ENCODE peak calls at places on chromosomes 2 and 18, in five cellular contexts. One of them, this sample, is unnamed.

GRCh38 chr2:86649119-86649947 is 25.7 kb upstream of the RNF103 start:
- DNase-seq in EH: no peak
- DNase-seq in Right ventricle myocardium superior: no peak
- DNase-seq in stimulated activated CD4-positive, alpha-beta T cell treated with anti-CD3 and anti-CD28 coated beads, Interleukin-15, amount 100 ng/mL, for 1 hour: no peak
- DNase-seq in GF-D8: no peak
- DNase-seq in this sample: no peak

GRCh38 chr2:119126650-119127049 is 31.9 kb downstream of the C1QL2 start:
- DNase-seq in EH: peak
- DNase-seq in Right ventricle myocardium superior: peak
- DNase-seq in stimulated activated CD4-positive, alpha-beta T cell treated with anti-CD3 and anti-CD28 coated beads, Interleukin-15, amount 100 ng/mL, for 1 hour: no peak
- DNase-seq in GF-D8: no peak
- DNase-seq in this sample: no peak

GRCh38 chr18:49625021-49625691 is 63.3 kb downstream of the LIPG start:
- DNase-seq in EH: peak
- DNase-seq in Right ventricle myocardium superior: no peak
- DNase-seq in stimulated activated CD4-positive, alpha-beta T cell treated with anti-CD3 and anti-CD28 coated beads, Interleukin-15, amount 100 ng/mL, for 1 hour: no peak
- DNase-seq in GF-D8: no peak
- DNase-seq in this sample: no peak

GRCh38 chr2:84741182-84741822 is 139.6 kb downstream of the TRABD2A start:
- DNase-seq in EH: peak
- DNase-seq in Right ventricle myocardium superior: no peak
- DNase-seq in stimulated activated CD4-positive, alpha-beta T cell treated with anti-CD3 and anti-CD28 coated beads, Interleukin-15, amount 100 ng/mL, for 1 hour: peak
- DNase-seq in GF-D8: no peak
- DNase-seq in this sample: no peak

GRCh38 chr2:238691596-238692491 is 156.0 kb upstream of the TWIST2 start:
- DNase-seq in EH: peak
- DNase-seq in Right ventricle myocardium superior: no peak
- DNase-seq in stimulated activated CD4-positive, alpha-beta T cell treated with anti-CD3 and anti-CD28 coated beads, Interleukin-15, amount 100 ng/mL, for 1 hour: no peak
- DNase-seq in GF-D8: no peak
- DNase-seq in this sample: no peak

GRCh38 chr2:147094077-147094476 is 750.8 kb upstream of the ACVR2A start:
- DNase-seq in EH: no peak
- DNase-seq in Right ventricle myocardium superior: no peak
- DNase-seq in stimulated activated CD4-positive, alpha-beta T cell treated with anti-CD3 and anti-CD28 coated beads, Interleukin-15, amount 100 ng/mL, for 1 hour: no peak
- DNase-seq in GF-D8: no peak
- DNase-seq in this sample: no peak

GRCh38 chr2:64656379-64656778 is 2.7 kb upstream of the SERTAD2 start:
- DNase-seq in EH: no peak
- DNase-seq in Right ventricle myocardium superior: no peak
- DNase-seq in stimulated activated CD4-positive, alpha-beta T cell treated with anti-CD3 and anti-CD28 coated beads, Interleukin-15, amount 100 ng/mL, for 1 hour: no peak
- DNase-seq in GF-D8: no peak
- DNase-seq in this sample: no peak

GRCh38 chr2:237682901-237683670 is 55.7 kb downstream of the LRRFIP1 start:
- DNase-seq in EH: no peak
- DNase-seq in Right ventricle myocardium superior: no peak
- DNase-seq in stimulated activated CD4-positive, alpha-beta T cell treated with anti-CD3 and anti-CD28 coated beads, Interleukin-15, amount 100 ng/mL, for 1 hour: no peak
- DNase-seq in GF-D8: no peak
- DNase-seq in this sample: no peak

GRCh38 chr18:11665587-11665986 is 23.5 kb upstream of the GNAL start:
- DNase-seq in EH: no peak
- DNase-seq in Right ventricle myocardium superior: no peak
- DNase-seq in stimulated activated CD4-positive, alpha-beta T cell treated with anti-CD3 and anti-CD28 coated beads, Interleukin-15, amount 100 ng/mL, for 1 hour: no peak
- DNase-seq in GF-D8: no peak
- DNase-seq in this sample: no peak

GRCh38 chr2:74010087-74010541 is 25.4 kb downstream of the TET3 start:
- DNase-seq in EH: no peak
- DNase-seq in Right ventricle myocardium superior: no peak
- DNase-seq in stimulated activated CD4-positive, alpha-beta T cell treated with anti-CD3 and anti-CD28 coated beads, Interleukin-15, amount 100 ng/mL, for 1 hour: no peak
- DNase-seq in GF-D8: no peak
- DNase-seq in this sample: peak

GRCh38 chr18:58512161-58512581 is 116.7 kb downstream of the ALPK2 start:
- DNase-seq in EH: no peak
- DNase-seq in Right ventricle myocardium superior: no peak
- DNase-seq in stimulated activated CD4-positive, alpha-beta T cell treated with anti-CD3 and anti-CD28 coated beads, Interleukin-15, amount 100 ng/mL, for 1 hour: no peak
- DNase-seq in GF-D8: no peak
- DNase-seq in this sample: no peak

GRCh38 chr2:202406445-202406967 is 30.4 kb downstream of the BMPR2 start:
- DNase-seq in EH: no peak
- DNase-seq in Right ventricle myocardium superior: no peak
- DNase-seq in stimulated activated CD4-positive, alpha-beta T cell treated with anti-CD3 and anti-CD28 coated beads, Interleukin-15, amount 100 ng/mL, for 1 hour: no peak
- DNase-seq in GF-D8: no peak
- DNase-seq in this sample: no peak

GRCh38 chr2:182266909-182267308 is 159.9 kb downstream of the PDE1A start:
- DNase-seq in EH: no peak
- DNase-seq in Right ventricle myocardium superior: no peak
- DNase-seq in stimulated activated CD4-positive, alpha-beta T cell treated with anti-CD3 and anti-CD28 coated beads, Interleukin-15, amount 100 ng/mL, for 1 hour: no peak
- DNase-seq in GF-D8: no peak
- DNase-seq in this sample: no peak

GRCh38 chr18:37524546-37525301 is 40.9 kb downstream of the CELF4 start:
- DNase-seq in EH: no peak
- DNase-seq in Right ventricle myocardium superior: peak
- DNase-seq in stimulated activated CD4-positive, alpha-beta T cell treated with anti-CD3 and anti-CD28 coated beads, Interleukin-15, amount 100 ng/mL, for 1 hour: no peak
- DNase-seq in GF-D8: no peak
- DNase-seq in this sample: no peak

GRCh38 chr18:68447286-68447685 is 267.6 kb downstream of the TMX3 start:
- DNase-seq in EH: peak
- DNase-seq in Right ventricle myocardium superior: no peak
- DNase-seq in stimulated activated CD4-positive, alpha-beta T cell treated with anti-CD3 and anti-CD28 coated beads, Interleukin-15, amount 100 ng/mL, for 1 hour: no peak
- DNase-seq in GF-D8: no peak
- DNase-seq in this sample: no peak

GRCh38 chr2:156459720-156460119 is 23.5 kb downstream of the GPD2 start:
- DNase-seq in EH: no peak
- DNase-seq in Right ventricle myocardium superior: no peak
- DNase-seq in stimulated activated CD4-positive, alpha-beta T cell treated with anti-CD3 and anti-CD28 coated beads, Interleukin-15, amount 100 ng/mL, for 1 hour: no peak
- DNase-seq in GF-D8: no peak
- DNase-seq in this sample: peak

GRCh38 chr2:88245109-88245508 is 75.0 kb downstream of the THNSL2 start:
- DNase-seq in EH: no peak
- DNase-seq in Right ventricle myocardium superior: no peak
- DNase-seq in stimulated activated CD4-positive, alpha-beta T cell treated with anti-CD3 and anti-CD28 coated beads, Interleukin-15, amount 100 ng/mL, for 1 hour: no peak
- DNase-seq in GF-D8: no peak
- DNase-seq in this sample: no peak

GRCh38 chr2:219309278-219309677 is at the start of gene PTPRN:
- DNase-seq in EH: peak
- DNase-seq in Right ventricle myocardium superior: no peak
- DNase-seq in stimulated activated CD4-positive, alpha-beta T cell treated with anti-CD3 and anti-CD28 coated beads, Interleukin-15, amount 100 ng/mL, for 1 hour: no peak
- DNase-seq in GF-D8: no peak
- DNase-seq in this sample: no peak

GRCh38 chr2:188897096-188897495 is 77.1 kb upstream of the COL3A1 start:
- DNase-seq in EH: peak
- DNase-seq in Right ventricle myocardium superior: no peak
- DNase-seq in stimulated activated CD4-positive, alpha-beta T cell treated with anti-CD3 and anti-CD28 coated beads, Interleukin-15, amount 100 ng/mL, for 1 hour: no peak
- DNase-seq in GF-D8: no peak
- DNase-seq in this sample: no peak

GRCh38 chr18:42373584-42373983 is 418.6 kb downstream of the PIK3C3 start:
- DNase-seq in EH: no peak
- DNase-seq in Right ventricle myocardium superior: no peak
- DNase-seq in stimulated activated CD4-positive, alpha-beta T cell treated with anti-CD3 and anti-CD28 coated beads, Interleukin-15, amount 100 ng/mL, for 1 hour: no peak
- DNase-seq in GF-D8: no peak
- DNase-seq in this sample: no peak

GRCh38 chr2:165369131-165369935 is 100.2 kb upstream of the CSRNP3 start:
- DNase-seq in EH: no peak
- DNase-seq in Right ventricle myocardium superior: no peak
- DNase-seq in stimulated activated CD4-positive, alpha-beta T cell treated with anti-CD3 and anti-CD28 coated beads, Interleukin-15, amount 100 ng/mL, for 1 hour: no peak
- DNase-seq in GF-D8: no peak
- DNase-seq in this sample: no peak

GRCh38 chr2:13227543-13227942 is 510.8 kb downstream of the TRIB2 start:
- DNase-seq in EH: no peak
- DNase-seq in Right ventricle myocardium superior: no peak
- DNase-seq in stimulated activated CD4-positive, alpha-beta T cell treated with anti-CD3 and anti-CD28 coated beads, Interleukin-15, amount 100 ng/mL, for 1 hour: no peak
- DNase-seq in GF-D8: no peak
- DNase-seq in this sample: no peak

GRCh38 chr2:3633982-3634630 is 23.9 kb upstream of the ALLC start:
- DNase-seq in EH: no peak
- DNase-seq in Right ventricle myocardium superior: no peak
- DNase-seq in stimulated activated CD4-positive, alpha-beta T cell treated with anti-CD3 and anti-CD28 coated beads, Interleukin-15, amount 100 ng/mL, for 1 hour: no peak
- DNase-seq in GF-D8: no peak
- DNase-seq in this sample: peak

GRCh38 chr2:70041666-70042065 is 45.6 kb upstream of the PCBP1 start:
- DNase-seq in EH: peak
- DNase-seq in Right ventricle myocardium superior: no peak
- DNase-seq in stimulated activated CD4-positive, alpha-beta T cell treated with anti-CD3 and anti-CD28 coated beads, Interleukin-15, amount 100 ng/mL, for 1 hour: no peak
- DNase-seq in GF-D8: no peak
- DNase-seq in this sample: no peak

GRCh38 chr2:84782717-84783442 is 98.0 kb downstream of the TRABD2A start:
- DNase-seq in EH: peak
- DNase-seq in Right ventricle myocardium superior: no peak
- DNase-seq in stimulated activated CD4-positive, alpha-beta T cell treated with anti-CD3 and anti-CD28 coated beads, Interleukin-15, amount 100 ng/mL, for 1 hour: no peak
- DNase-seq in GF-D8: no peak
- DNase-seq in this sample: no peak

GRCh38 chr2:33946198-33946597 is 347.1 kb upstream of the FAM98A start:
- DNase-seq in EH: no peak
- DNase-seq in Right ventricle myocardium superior: no peak
- DNase-seq in stimulated activated CD4-positive, alpha-beta T cell treated with anti-CD3 and anti-CD28 coated beads, Interleukin-15, amount 100 ng/mL, for 1 hour: no peak
- DNase-seq in GF-D8: no peak
- DNase-seq in this sample: no peak

GRCh38 chr2:71560286-71561011 is 107.1 kb downstream of the DYSF start:
- DNase-seq in EH: no peak
- DNase-seq in Right ventricle myocardium superior: peak
- DNase-seq in stimulated activated CD4-positive, alpha-beta T cell treated with anti-CD3 and anti-CD28 coated beads, Interleukin-15, amount 100 ng/mL, for 1 hour: no peak
- DNase-seq in GF-D8: no peak
- DNase-seq in this sample: no peak

GRCh38 chr2:62339413-62339812 is 143.5 kb downstream of the B3GNT2 start:
- DNase-seq in EH: no peak
- DNase-seq in Right ventricle myocardium superior: no peak
- DNase-seq in stimulated activated CD4-positive, alpha-beta T cell treated with anti-CD3 and anti-CD28 coated beads, Interleukin-15, amount 100 ng/mL, for 1 hour: no peak
- DNase-seq in GF-D8: no peak
- DNase-seq in this sample: no peak

GRCh38 chr2:25309402-25309801 is 32.3 kb downstream of the DNMT3A start:
- DNase-seq in EH: peak
- DNase-seq in Right ventricle myocardium superior: peak
- DNase-seq in stimulated activated CD4-positive, alpha-beta T cell treated with anti-CD3 and anti-CD28 coated beads, Interleukin-15, amount 100 ng/mL, for 1 hour: peak
- DNase-seq in GF-D8: peak
- DNase-seq in this sample: peak

GRCh38 chr2:68798574-68798973 is 64.0 kb downstream of the ARHGAP25 start:
- DNase-seq in EH: no peak
- DNase-seq in Right ventricle myocardium superior: no peak
- DNase-seq in stimulated activated CD4-positive, alpha-beta T cell treated with anti-CD3 and anti-CD28 coated beads, Interleukin-15, amount 100 ng/mL, for 1 hour: no peak
- DNase-seq in GF-D8: no peak
- DNase-seq in this sample: no peak

GRCh38 chr18:3889803-3890202 is 439.8 kb downstream of the TGIF1 start:
- DNase-seq in EH: peak
- DNase-seq in Right ventricle myocardium superior: no peak
- DNase-seq in stimulated activated CD4-positive, alpha-beta T cell treated with anti-CD3 and anti-CD28 coated beads, Interleukin-15, amount 100 ng/mL, for 1 hour: no peak
- DNase-seq in GF-D8: no peak
- DNase-seq in this sample: peak

GRCh38 chr2:162085090-162085891 is 11.3 kb upstream of the DPP4 start:
- DNase-seq in EH: peak
- DNase-seq in Right ventricle myocardium superior: no peak
- DNase-seq in stimulated activated CD4-positive, alpha-beta T cell treated with anti-CD3 and anti-CD28 coated beads, Interleukin-15, amount 100 ng/mL, for 1 hour: no peak
- DNase-seq in GF-D8: peak
- DNase-seq in this sample: no peak

GRCh38 chr2:18404708-18405107 is 155.7 kb downstream of the RDH14 start:
- DNase-seq in EH: no peak
- DNase-seq in Right ventricle myocardium superior: no peak
- DNase-seq in stimulated activated CD4-positive, alpha-beta T cell treated with anti-CD3 and anti-CD28 coated beads, Interleukin-15, amount 100 ng/mL, for 1 hour: no peak
- DNase-seq in GF-D8: no peak
- DNase-seq in this sample: no peak

GRCh38 chr18:36934884-36935283 is 106.0 kb downstream of the KIAA1328 start:
- DNase-seq in EH: peak
- DNase-seq in Right ventricle myocardium superior: no peak
- DNase-seq in stimulated activated CD4-positive, alpha-beta T cell treated with anti-CD3 and anti-CD28 coated beads, Interleukin-15, amount 100 ng/mL, for 1 hour: no peak
- DNase-seq in GF-D8: no peak
- DNase-seq in this sample: no peak